ENCODE peak calls at places on chromosomes 3 and 15, in four cellular contexts. K, X, Q and B are unnamed samples.

GRCh38 chr3:51955893-51956770 is 951 bp downstream of the GPR62 start:
- DNase-seq in K (no peak), X (no peak), Q (no peak), B (peak)

GRCh38 chr3:53137835-53138446 is 7.7 kb upstream of the RFT1 start:
- DNase-seq in K (no peak), X (no peak), Q (no peak), B (no peak)

GRCh38 chr3:117622130-117622841 is 912.7 kb downstream of the TUSC7 start:
- DNase-seq in K (no peak), X (no peak), Q (no peak), B (no peak)

GRCh38 chr3:176953106-176954080 is 243.9 kb downstream of the TBL1XR1 start:
- DNase-seq in K (no peak), X (no peak), Q (no peak), B (no peak)

GRCh38 chr3:100149713-100150112 is 35.4 kb upstream of the FILIP1L start:
- DNase-seq in K (no peak), X (no peak), Q (no peak), B (no peak)

GRCh38 chr3:177359601-177360357 is 162.5 kb upstream of the TBL1XR1 start:
- DNase-seq in K (peak), X (peak), Q (peak), B (peak)

GRCh38 chr3:21484323-21485154 is 266.5 kb downstream of the ZNF385D start:
- DNase-seq in K (peak), X (peak), Q (peak), B (peak)

GRCh38 chr3:9340450-9341009 is 22.3 kb upstream of the THUMPD3 start:
- DNase-seq in K (peak), X (peak), Q (no peak), B (no peak)

GRCh38 chr3:16509721-16510619 is 3.5 kb downstream of the RFTN1 start:
- DNase-seq in K (no peak), X (no peak), Q (no peak), B (no peak)

GRCh38 chr3:140501054-140501769 is 176.7 kb upstream of the TRIM42 start:
- DNase-seq in K (no peak), X (no peak), Q (no peak), B (no peak)

GRCh38 chr3:119795849-119796248 is 13.9 kb downstream of the NR1I2 start:
- DNase-seq in K (no peak), X (peak), Q (no peak), B (no peak)

GRCh38 chr3:14864131-14864530 is 45.4 kb downstream of the FGD5 start:
- DNase-seq in K (no peak), X (no peak), Q (no peak), B (no peak)

GRCh38 chr15:70348581-70349344 is 251.0 kb upstream of the TLE3 start:
- DNase-seq in K (no peak), X (no peak), Q (no peak), B (no peak)

GRCh38 chr3:71579934-71580318 is 3.6 kb downstream of the FOXP1 start:
- DNase-seq in K (no peak), X (peak), Q (no peak), B (no peak)

GRCh38 chr3:141482250-141482937 is 4.4 kb upstream of the RASA2 start:
- DNase-seq in K (peak), X (peak), Q (no peak), B (no peak)

GRCh38 chr3:126083913-126084514 is at the start of gene SLC41A3:
- DNase-seq in K (peak), X (peak), Q (peak), B (peak)

GRCh38 chr3:102224171-102224570 is 210.6 kb upstream of the ZPLD1 start:
- DNase-seq in K (peak), X (peak), Q (no peak), B (no peak)

GRCh38 chr3:27467545-27467944 is 16.6 kb downstream of the SLC4A7 start:
- DNase-seq in K (peak), X (peak), Q (no peak), B (no peak)
- TF ChIP-seq USF2 in K (no peak), X (no peak), Q (no peak), B (no peak)

GRCh38 chr3:134249935-134250716 is 533 bp downstream of the RYK start:
- DNase-seq in K (peak), X (peak), Q (peak), B (peak)
- TF ChIP-seq NR3C1 in K (no peak), X (no peak), Q (no peak), B (no peak)

DNA sequence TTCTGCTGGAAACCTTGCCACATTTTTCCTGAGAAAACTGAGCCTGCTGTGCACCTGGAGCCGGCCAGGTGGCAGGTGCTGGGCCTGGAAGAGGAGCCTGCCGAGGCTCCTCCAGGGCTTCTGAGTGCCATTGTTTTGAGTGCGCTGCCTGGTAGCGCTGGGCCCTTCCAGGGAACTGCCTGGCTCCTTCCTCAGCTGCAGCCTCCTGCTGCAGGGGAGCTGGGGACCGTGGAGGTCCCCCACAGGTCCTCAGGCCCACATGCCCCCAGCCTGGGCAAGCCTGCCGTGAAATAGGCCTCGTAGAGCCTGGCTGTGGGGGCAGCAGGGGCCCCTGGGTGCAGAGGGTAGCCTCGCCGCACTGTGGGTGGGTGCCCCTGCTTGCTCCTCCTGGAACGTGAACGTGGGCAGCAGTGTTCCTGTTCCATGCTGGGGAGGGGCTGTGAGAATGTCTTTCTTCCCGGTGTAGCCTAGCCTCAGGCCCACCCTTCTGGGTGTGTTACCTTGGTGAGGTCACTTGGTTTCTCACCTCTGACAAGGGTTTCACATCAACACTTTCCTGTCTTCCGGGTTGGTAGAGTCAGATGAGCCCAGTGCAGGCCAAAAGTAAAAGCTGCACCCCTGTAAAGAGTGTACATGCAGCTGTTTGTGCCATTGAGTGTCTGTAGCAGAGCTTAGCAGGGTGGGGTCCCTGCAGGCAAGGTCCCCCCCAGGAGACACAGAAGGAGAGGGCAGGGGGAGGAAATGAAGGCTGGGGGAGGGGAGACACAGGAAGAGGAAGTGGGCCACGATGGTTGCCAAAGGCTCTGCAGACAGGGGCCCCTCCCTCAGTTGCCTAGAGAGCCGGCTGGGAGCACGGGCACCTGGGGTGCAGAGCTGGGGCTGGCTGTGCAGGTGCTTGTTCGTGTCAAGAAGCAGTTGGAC is 34.5 kb downstream of the KLF13 start:
- DNase-seq in K (no peak), X (no peak), Q (no peak), B (no peak)
- TF ChIP-seq HMGXB4 in K (no peak), X (no peak), Q (no peak), B (no peak)

DNA sequence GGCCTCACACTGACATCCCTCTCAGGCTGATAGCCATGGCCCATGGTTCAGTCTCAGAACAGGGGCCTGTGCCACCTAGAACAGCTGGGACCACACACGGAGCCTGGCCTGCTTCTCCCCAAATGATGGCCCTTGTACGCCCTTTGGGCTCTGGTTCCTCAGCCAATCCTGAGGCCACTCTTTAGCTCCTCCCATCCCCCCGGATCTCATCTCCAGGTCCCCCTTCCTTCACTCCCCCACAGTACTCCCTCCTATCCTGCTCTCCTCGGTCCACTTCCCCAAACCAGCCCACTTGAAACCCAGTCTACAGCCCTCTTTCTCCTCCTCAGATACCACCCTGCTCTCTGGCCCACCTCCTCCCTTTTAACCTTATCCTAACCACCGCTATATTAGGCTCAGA is 17.8 kb upstream of the ZFYVE19 start:
- DNase-seq in K (no peak), X (no peak), Q (peak), B (no peak)
- TF ChIP-seq USF2 in K (no peak), X (no peak), Q (no peak), B (no peak)

GRCh38 chr3:134516905-134517304 is 31.0 kb downstream of the CEP63 start:
- DNase-seq in K (no peak), X (no peak), Q (no peak), B (no peak)

GRCh38 chr3:134522541-134522940 is 36.7 kb downstream of the CEP63 start:
- DNase-seq in K (no peak), X (no peak), Q (no peak), B (no peak)

GRCh38 chr3:134517796-134518195 is 31.9 kb downstream of the CEP63 start:
- DNase-seq in K (no peak), X (no peak), Q (no peak), B (no peak)
- TF ChIP-seq NR3C1 in K (no peak), X (no peak), Q (no peak), B (no peak)

DNA sequence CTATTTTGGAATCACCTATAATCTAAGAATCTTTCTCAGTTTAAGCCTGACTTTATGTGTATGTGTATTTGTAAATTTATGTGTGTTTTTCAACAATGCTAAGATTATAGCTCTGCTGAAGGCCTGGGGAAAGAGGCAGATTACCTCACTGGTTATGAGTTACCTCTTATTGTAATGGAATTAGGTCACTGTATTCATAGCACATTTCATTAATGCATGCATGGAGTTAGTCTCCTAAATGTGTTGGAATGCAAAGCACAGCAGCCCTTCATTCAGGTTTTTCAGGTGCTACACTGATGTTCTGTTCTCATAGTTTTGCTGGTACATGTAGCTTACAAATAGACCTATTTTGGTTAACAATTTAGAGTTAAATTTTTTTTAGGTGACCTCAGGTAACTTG is 9.5 kb downstream of the GPR87 start:
- DNase-seq in K (no peak), X (no peak), Q (no peak), B (no peak)
- TF ChIP-seq HMGXB4 in K (no peak), X (no peak), Q (no peak), B (no peak)